ENCODE peak calls at places on chromosome 12, in seven cellular contexts. One of them, this sample, is unnamed.
A peak's percentile ranks its signal among the peaks of the same experiment; 100 is the strongest.

GRCh38 chr12:11716794-11717532 is 67.5 kb downstream of the ETV6 start:
- DNase-seq in fibroblast of lung: peak; percentile 38
- DNase-seq in NCI-H2081: peak; percentile 19
- DNase-seq in anterior cingulate cortex: no peak
- DNase-seq in globus pallidus: no peak
- DNase-seq in IMR-90: peak; percentile 56
- DNase-seq in Peyer's patch: no peak
- DNase-seq in this sample: no peak

GRCh38 chr12:29582677-29583076 is 85.2 kb upstream of the OVCH1 start:
- DNase-seq in fibroblast of lung: peak; percentile 36
- DNase-seq in NCI-H2081: no peak
- DNase-seq in anterior cingulate cortex: no peak
- DNase-seq in globus pallidus: no peak
- DNase-seq in IMR-90: no peak
- DNase-seq in Peyer's patch: no peak
- DNase-seq in this sample: no peak

GRCh38 chr12:70033310-70033709 is 208.3 kb downstream of the MYRFL start:
- DNase-seq in fibroblast of lung: no peak
- DNase-seq in NCI-H2081: no peak
- DNase-seq in anterior cingulate cortex: no peak
- DNase-seq in globus pallidus: no peak
- DNase-seq in IMR-90: no peak
- DNase-seq in Peyer's patch: no peak
- DNase-seq in this sample: no peak

GRCh38 chr12:111270773-111271172 is 98.1 kb downstream of the PHETA1 start:
- DNase-seq in fibroblast of lung: no peak
- DNase-seq in NCI-H2081: no peak
- DNase-seq in anterior cingulate cortex: no peak
- DNase-seq in globus pallidus: no peak
- DNase-seq in IMR-90: peak; percentile 6
- DNase-seq in Peyer's patch: no peak
- DNase-seq in this sample: no peak

GRCh38 chr12:52418576-52419110 is 12.5 kb upstream of the KRT82 start:
- DNase-seq in fibroblast of lung: no peak
- DNase-seq in NCI-H2081: no peak
- DNase-seq in anterior cingulate cortex: no peak
- DNase-seq in globus pallidus: no peak
- DNase-seq in IMR-90: no peak
- DNase-seq in Peyer's patch: no peak
- DNase-seq in this sample: no peak

GRCh38 chr12:79983492-79983891 is 48.6 kb upstream of the PPP1R12A start:
- DNase-seq in fibroblast of lung: peak; percentile 63
- DNase-seq in NCI-H2081: no peak
- DNase-seq in anterior cingulate cortex: no peak
- DNase-seq in globus pallidus: no peak
- DNase-seq in IMR-90: peak; percentile 78
- DNase-seq in Peyer's patch: no peak
- DNase-seq in this sample: peak; percentile 91

GRCh38 chr12:49055092-49055491 is 5.5 kb downstream of the KMT2D start:
- DNase-seq in fibroblast of lung: no peak
- DNase-seq in NCI-H2081: no peak
- DNase-seq in anterior cingulate cortex: no peak
- DNase-seq in globus pallidus: no peak
- DNase-seq in IMR-90: no peak
- DNase-seq in Peyer's patch: no peak
- DNase-seq in this sample: no peak

GRCh38 chr12:28235017-28235416 is 44.8 kb downstream of the CCDC91 start:
- DNase-seq in fibroblast of lung: no peak
- DNase-seq in NCI-H2081: no peak
- DNase-seq in anterior cingulate cortex: no peak
- DNase-seq in globus pallidus: no peak
- DNase-seq in IMR-90: no peak
- DNase-seq in Peyer's patch: no peak
- DNase-seq in this sample: no peak

GRCh38 chr12:78938341-78939084 is 73.9 kb downstream of the SYT1 start:
- DNase-seq in fibroblast of lung: no peak
- DNase-seq in NCI-H2081: peak; percentile 84
- DNase-seq in anterior cingulate cortex: no peak
- DNase-seq in globus pallidus: no peak
- DNase-seq in IMR-90: no peak
- DNase-seq in Peyer's patch: no peak
- DNase-seq in this sample: no peak

GRCh38 chr12:53224268-53224896 is 7.6 kb downstream of the RARG start:
- DNase-seq in fibroblast of lung: no peak
- DNase-seq in NCI-H2081: no peak
- DNase-seq in anterior cingulate cortex: no peak
- DNase-seq in globus pallidus: no peak
- DNase-seq in IMR-90: no peak
- DNase-seq in Peyer's patch: no peak
- DNase-seq in this sample: no peak

GRCh38 chr12:92297932-92298681 is 152.5 kb upstream of the BTG1 start:
- DNase-seq in fibroblast of lung: peak; percentile 66
- DNase-seq in NCI-H2081: no peak
- DNase-seq in anterior cingulate cortex: no peak
- DNase-seq in globus pallidus: no peak
- DNase-seq in IMR-90: peak; percentile 80
- DNase-seq in Peyer's patch: no peak
- DNase-seq in this sample: peak; percentile 85

GRCh38 chr12:64403708-64404469 is at the start of gene XPOT:
- DNase-seq in fibroblast of lung: peak; percentile 97
- DNase-seq in NCI-H2081: peak; percentile 94
- DNase-seq in anterior cingulate cortex: peak; percentile 87
- DNase-seq in globus pallidus: peak; percentile 92
- DNase-seq in IMR-90: peak; percentile 98
- DNase-seq in Peyer's patch: peak; percentile 96
- DNase-seq in this sample: peak; percentile 97

GRCh38 chr12:25071366-25071765 is 122.5 kb upstream of the BCAT1 start:
- DNase-seq in fibroblast of lung: no peak
- DNase-seq in NCI-H2081: no peak
- DNase-seq in anterior cingulate cortex: no peak
- DNase-seq in globus pallidus: peak; percentile 14
- DNase-seq in IMR-90: no peak
- DNase-seq in Peyer's patch: no peak
- DNase-seq in this sample: no peak

GRCh38 chr12:70796989-70797388 is 123.5 kb downstream of the PTPRR start:
- DNase-seq in fibroblast of lung: no peak
- DNase-seq in NCI-H2081: no peak
- DNase-seq in anterior cingulate cortex: no peak
- DNase-seq in globus pallidus: no peak
- DNase-seq in IMR-90: no peak
- DNase-seq in Peyer's patch: no peak
- DNase-seq in this sample: no peak

GRCh38 chr12:75289678-75290200 is 40.4 kb downstream of the CAPS2 start:
- DNase-seq in fibroblast of lung: peak; percentile 57
- DNase-seq in NCI-H2081: no peak
- DNase-seq in anterior cingulate cortex: no peak
- DNase-seq in globus pallidus: no peak
- DNase-seq in IMR-90: peak; percentile 31
- DNase-seq in Peyer's patch: no peak
- DNase-seq in this sample: peak; percentile 59

This sample was measured in fibroblast of the aortic adventitia.